ENCODE peak calls at places on chromosomes 11 and 22, in seven cellular contexts. One of them, this sample, is unnamed.

GRCh38 chr11:112270551-112271180 is 10.0 kb upstream of the PLET1 start:
- DNase-seq in lung: no peak
- DNase-seq in WTC11: peak; percentile 21
- DNase-seq in glomerular endothelial cell: no peak
- DNase-seq in T follicular helper cell: no peak
- DNase-seq in NCI-H1092: no peak
- DNase-seq in left ventricle myocardium inferior: no peak
- DNase-seq in this sample: no peak

GRCh38 chr11:68780829-68781228 is 29.5 kb upstream of the TESMIN start:
- DNase-seq in lung: peak; percentile 67
- DNase-seq in WTC11: peak; percentile 79
- DNase-seq in glomerular endothelial cell: no peak
- DNase-seq in T follicular helper cell: no peak
- DNase-seq in NCI-H1092: no peak
- DNase-seq in left ventricle myocardium inferior: peak; percentile 77
- DNase-seq in this sample: peak; percentile 72

GRCh38 chr11:120174866-120175265 is 36.0 kb upstream of the OAF start:
- DNase-seq in lung: no peak
- DNase-seq in WTC11: no peak
- DNase-seq in glomerular endothelial cell: no peak
- DNase-seq in T follicular helper cell: no peak
- DNase-seq in NCI-H1092: no peak
- DNase-seq in left ventricle myocardium inferior: no peak
- DNase-seq in this sample: no peak

GRCh38 chr22:38862375-38863329 is 9.4 kb downstream of the CBX6 start:
- DNase-seq in lung: no peak
- DNase-seq in WTC11: peak; percentile 41
- DNase-seq in glomerular endothelial cell: no peak
- DNase-seq in T follicular helper cell: no peak
- DNase-seq in NCI-H1092: no peak
- DNase-seq in left ventricle myocardium inferior: no peak
- DNase-seq in this sample: peak; percentile 64

GRCh38 chr11:116882386-116882785 is 45.0 kb upstream of the APOA1 start:
- DNase-seq in lung: no peak
- DNase-seq in WTC11: no peak
- DNase-seq in glomerular endothelial cell: no peak
- DNase-seq in T follicular helper cell: no peak
- DNase-seq in NCI-H1092: no peak
- DNase-seq in left ventricle myocardium inferior: no peak
- DNase-seq in this sample: no peak

GRCh38 chr22:21446827-21447690 is 20.1 kb upstream of the TMEM191C start:
- DNase-seq in lung: no peak
- DNase-seq in WTC11: peak; percentile 10
- DNase-seq in glomerular endothelial cell: no peak
- DNase-seq in T follicular helper cell: no peak
- DNase-seq in NCI-H1092: no peak
- DNase-seq in left ventricle myocardium inferior: no peak
- DNase-seq in this sample: peak; percentile 13

GRCh38 chr22:36009085-36009484 is 19.5 kb downstream of the RBFOX2 start:
- DNase-seq in lung: no peak
- DNase-seq in WTC11: no peak
- DNase-seq in glomerular endothelial cell: no peak
- DNase-seq in T follicular helper cell: no peak
- DNase-seq in NCI-H1092: no peak
- DNase-seq in left ventricle myocardium inferior: no peak
- DNase-seq in this sample: no peak

GRCh38 chr11:75849917-75850316 is 34.9 kb downstream of the UVRAG start:
- DNase-seq in lung: no peak
- DNase-seq in WTC11: no peak
- DNase-seq in glomerular endothelial cell: no peak
- DNase-seq in T follicular helper cell: no peak
- DNase-seq in NCI-H1092: no peak
- DNase-seq in left ventricle myocardium inferior: no peak
- DNase-seq in this sample: no peak

GRCh38 chr11:67505605-67506396 is 638 bp upstream of the PITPNM1 start:
- DNase-seq in lung: peak; percentile 94
- DNase-seq in WTC11: peak; percentile 88
- DNase-seq in glomerular endothelial cell: peak; percentile 44
- DNase-seq in T follicular helper cell: peak; percentile 85
- DNase-seq in NCI-H1092: peak; percentile 82
- DNase-seq in left ventricle myocardium inferior: peak; percentile 87
- DNase-seq in this sample: peak; percentile 92

GRCh38 chr11:36361901-36362391 is 65.9 kb downstream of the PRR5L start:
- DNase-seq in lung: no peak
- DNase-seq in WTC11: peak; percentile 20
- DNase-seq in glomerular endothelial cell: no peak
- DNase-seq in T follicular helper cell: no peak
- DNase-seq in NCI-H1092: no peak
- DNase-seq in left ventricle myocardium inferior: no peak
- DNase-seq in this sample: peak; percentile 37

GRCh38 chr22:36461665-36462474 is 19.6 kb downstream of the TXN2 start:
- DNase-seq in lung: peak; percentile 85
- DNase-seq in WTC11: no peak
- DNase-seq in glomerular endothelial cell: no peak
- DNase-seq in T follicular helper cell: no peak
- DNase-seq in NCI-H1092: no peak
- DNase-seq in left ventricle myocardium inferior: peak; percentile 38
- DNase-seq in this sample: no peak

GRCh38 chr11:33178443-33179154 is 17.3 kb upstream of the CSTF3 start:
- DNase-seq in lung: no peak
- DNase-seq in WTC11: no peak
- DNase-seq in glomerular endothelial cell: no peak
- DNase-seq in T follicular helper cell: no peak
- DNase-seq in NCI-H1092: no peak
- DNase-seq in left ventricle myocardium inferior: no peak
- DNase-seq in this sample: no peak

GRCh38 chr11:116948375-116948774 is 111.0 kb upstream of the APOA1 start:
- DNase-seq in lung: no peak
- DNase-seq in WTC11: no peak
- DNase-seq in glomerular endothelial cell: no peak
- DNase-seq in T follicular helper cell: no peak
- DNase-seq in NCI-H1092: no peak
- DNase-seq in left ventricle myocardium inferior: no peak
- DNase-seq in this sample: no peak

GRCh38 chr22:37781434-37782059 is 26.2 kb upstream of the GCAT start:
- DNase-seq in lung: no peak
- DNase-seq in WTC11: peak; percentile 38
- DNase-seq in glomerular endothelial cell: no peak
- DNase-seq in T follicular helper cell: no peak
- DNase-seq in NCI-H1092: no peak
- DNase-seq in left ventricle myocardium inferior: no peak
- DNase-seq in this sample: no peak

GRCh38 chr11:121347094-121347493 is 54.5 kb downstream of the SC5D start:
- DNase-seq in lung: no peak
- DNase-seq in WTC11: no peak
- DNase-seq in glomerular endothelial cell: no peak
- DNase-seq in T follicular helper cell: no peak
- DNase-seq in NCI-H1092: no peak
- DNase-seq in left ventricle myocardium inferior: no peak
- DNase-seq in this sample: no peak

GRCh38 chr11:100550910-100551309 is 136.2 kb upstream of the ARHGAP42 start:
- DNase-seq in lung: no peak
- DNase-seq in WTC11: no peak
- DNase-seq in glomerular endothelial cell: no peak
- DNase-seq in T follicular helper cell: no peak
- DNase-seq in NCI-H1092: peak; percentile 65
- DNase-seq in left ventricle myocardium inferior: no peak
- DNase-seq in this sample: no peak

GRCh38 chr11:17743026-17743807 is 8.6 kb downstream of the KCNC1 start:
- DNase-seq in lung: no peak
- DNase-seq in WTC11: peak; percentile 3
- DNase-seq in glomerular endothelial cell: no peak
- DNase-seq in T follicular helper cell: no peak
- DNase-seq in NCI-H1092: no peak
- DNase-seq in left ventricle myocardium inferior: no peak
- DNase-seq in this sample: peak; percentile 5

GRCh38 chr22:43921361-43921760 is 2.2 kb upstream of the PNPLA3 start:
- DNase-seq in lung: no peak
- DNase-seq in WTC11: no peak
- DNase-seq in glomerular endothelial cell: no peak
- DNase-seq in T follicular helper cell: no peak
- DNase-seq in NCI-H1092: no peak
- DNase-seq in left ventricle myocardium inferior: no peak
- DNase-seq in this sample: no peak

GRCh38 chr11:19905280-19905853 is 192.7 kb downstream of the NAV2 start:
- DNase-seq in lung: no peak
- DNase-seq in WTC11: no peak
- DNase-seq in glomerular endothelial cell: no peak
- DNase-seq in T follicular helper cell: no peak
- DNase-seq in NCI-H1092: peak; percentile 32
- DNase-seq in left ventricle myocardium inferior: no peak
- DNase-seq in this sample: no peak

GRCh38 chr11:68321293-68322030 is 9.1 kb downstream of the LRP5 start:
- DNase-seq in lung: no peak
- DNase-seq in WTC11: no peak
- DNase-seq in glomerular endothelial cell: no peak
- DNase-seq in T follicular helper cell: no peak
- DNase-seq in NCI-H1092: no peak
- DNase-seq in left ventricle myocardium inferior: no peak
- DNase-seq in this sample: no peak

GRCh38 chr11:45563801-45564200 is 101.6 kb downstream of the CHST1 start:
- DNase-seq in lung: no peak
- DNase-seq in WTC11: no peak
- DNase-seq in glomerular endothelial cell: no peak
- DNase-seq in T follicular helper cell: no peak
- DNase-seq in NCI-H1092: no peak
- DNase-seq in left ventricle myocardium inferior: no peak
- DNase-seq in this sample: no peak

GRCh38 chr11:28289444-28289843 is 181.3 kb downstream of the METTL15 start:
- DNase-seq in lung: no peak
- DNase-seq in WTC11: no peak
- DNase-seq in glomerular endothelial cell: no peak
- DNase-seq in T follicular helper cell: no peak
- DNase-seq in NCI-H1092: no peak
- DNase-seq in left ventricle myocardium inferior: no peak
- DNase-seq in this sample: no peak

GRCh38 chr11:44029507-44029845 is 18.3 kb upstream of the ACCSL start:
- DNase-seq in lung: peak; percentile 14
- DNase-seq in WTC11: no peak
- DNase-seq in glomerular endothelial cell: no peak
- DNase-seq in T follicular helper cell: no peak
- DNase-seq in NCI-H1092: no peak
- DNase-seq in left ventricle myocardium inferior: no peak
- DNase-seq in this sample: no peak

GRCh38 chr11:16669799-16670415 is 68.5 kb upstream of the C11orf58 start:
- DNase-seq in lung: no peak
- DNase-seq in WTC11: peak; percentile 41
- DNase-seq in glomerular endothelial cell: no peak
- DNase-seq in T follicular helper cell: no peak
- DNase-seq in NCI-H1092: no peak
- DNase-seq in left ventricle myocardium inferior: no peak
- DNase-seq in this sample: no peak

GRCh38 chr22:20436309-20437252 is 1.0 kb downstream of the SCARF2 start:
- DNase-seq in lung: no peak
- DNase-seq in WTC11: peak; percentile 70
- DNase-seq in glomerular endothelial cell: no peak
- DNase-seq in T follicular helper cell: no peak
- DNase-seq in NCI-H1092: no peak
- DNase-seq in left ventricle myocardium inferior: no peak
- DNase-seq in this sample: peak; percentile 50

GRCh38 chr22:33597274-33597985 is 322.8 kb downstream of the LARGE1 start:
- DNase-seq in lung: no peak
- DNase-seq in WTC11: no peak
- DNase-seq in glomerular endothelial cell: no peak
- DNase-seq in T follicular helper cell: no peak
- DNase-seq in NCI-H1092: no peak
- DNase-seq in left ventricle myocardium inferior: peak; percentile 25
- DNase-seq in this sample: no peak

GRCh38 chr11:73192272-73192671 is 25.8 kb upstream of the P2RY2 start:
- DNase-seq in lung: peak; percentile 66
- DNase-seq in WTC11: peak; percentile 5
- DNase-seq in glomerular endothelial cell: no peak
- DNase-seq in T follicular helper cell: no peak
- DNase-seq in NCI-H1092: no peak
- DNase-seq in left ventricle myocardium inferior: no peak
- DNase-seq in this sample: no peak

GRCh38 chr22:39234157-39234793 is 10.5 kb downstream of the PDGFB start:
- DNase-seq in lung: no peak
- DNase-seq in WTC11: no peak
- DNase-seq in glomerular endothelial cell: no peak
- DNase-seq in T follicular helper cell: no peak
- DNase-seq in NCI-H1092: no peak
- DNase-seq in left ventricle myocardium inferior: peak; percentile 74
- DNase-seq in this sample: peak; percentile 89

GRCh38 chr11:22163394-22163797 is 29.5 kb upstream of the ANO5 start:
- DNase-seq in lung: peak; percentile 30
- DNase-seq in WTC11: no peak
- DNase-seq in glomerular endothelial cell: no peak
- DNase-seq in T follicular helper cell: no peak
- DNase-seq in NCI-H1092: no peak
- DNase-seq in left ventricle myocardium inferior: no peak
- DNase-seq in this sample: no peak

GRCh38 chr11:44765676-44766075 is 38.9 kb downstream of the TSPAN18 start:
- DNase-seq in lung: no peak
- DNase-seq in WTC11: no peak
- DNase-seq in glomerular endothelial cell: no peak
- DNase-seq in T follicular helper cell: no peak
- DNase-seq in NCI-H1092: no peak
- DNase-seq in left ventricle myocardium inferior: no peak
- DNase-seq in this sample: no peak

GRCh38 chr11:46800177-46800576 is 45.9 kb downstream of the CKAP5 start:
- DNase-seq in lung: no peak
- DNase-seq in WTC11: no peak
- DNase-seq in glomerular endothelial cell: no peak
- DNase-seq in T follicular helper cell: no peak
- DNase-seq in NCI-H1092: no peak
- DNase-seq in left ventricle myocardium inferior: no peak
- DNase-seq in this sample: no peak